ENCODE peak calls at places on chromosome 3, in five cellular contexts. N is HepG2, A is GM12878, T is H1, K is K562. R is an unnamed sample.
A peak's percentile ranks its signal among the peaks of the same experiment; 100 is the strongest.

GRCh38 chr3:71585891-71586809 is 2.6 kb upstream of the FOXP1 start:
- DNase-seq in N (no peak), A (no peak), T (no peak), K (peak; percentile 16), R (peak; percentile 6)

GRCh38 chr3:36542186-36542585 is 161.9 kb downstream of the STAC start:
- DNase-seq in N (no peak), A (no peak), T (no peak), K (no peak), R (no peak)

GRCh38 chr3:14440531-14441239 is 38.3 kb downstream of the SLC6A6 start:
- DNase-seq in N (no peak), A (no peak), T (no peak), K (peak; percentile 43), R (no peak)

GRCh38 chr3:176939022-176939817 is 258.1 kb downstream of the TBL1XR1 start:
- DNase-seq in N (peak; percentile 67), A (peak; percentile 5), T (no peak), K (peak; percentile 58), R (peak; percentile 67)

GRCh38 chr3:147655236-147655635 is 246.1 kb downstream of the ZIC1 start:
- DNase-seq in N (no peak), A (no peak), T (no peak), K (no peak), R (no peak)

GRCh38 chr3:115169808-115170207 is 22.7 kb upstream of the ZBTB20 start:
- DNase-seq in N (no peak), A (no peak), T (no peak), K (no peak), R (no peak)

GRCh38 chr3:195849322-195850074 is 37.8 kb upstream of the MUC4 start:
- DNase-seq in N (peak; percentile 21), A (no peak), T (no peak), K (no peak), R (no peak)

GRCh38 chr3:123028233-123028828 is 768 bp upstream of the SEMA5B start:
- DNase-seq in N (peak; percentile 13), A (no peak), T (no peak), K (peak; percentile 53), R (peak; percentile 43)

GRCh38 chr3:189629803-189630455 is 1.3 kb upstream of the TP63 start:
- DNase-seq in N (no peak), A (no peak), T (no peak), K (no peak), R (no peak)

GRCh38 chr3:194054540-194054939 is 81.4 kb upstream of the HES1 start:
- DNase-seq in N (no peak), A (no peak), T (no peak), K (no peak), R (no peak)

GRCh38 chr3:120274739-120275167 is 10.3 kb downstream of the GPR156 start:
- DNase-seq in N (peak; percentile 80), A (no peak), T (no peak), K (no peak), R (no peak)

GRCh38 chr3:61448378-61448777 is 113.0 kb upstream of the PTPRG start:
- DNase-seq in N (no peak), A (no peak), T (no peak), K (no peak), R (no peak)

GRCh38 chr3:51961607-51962569 is 5.4 kb downstream of the PCBP4 start:
- DNase-seq in N (no peak), A (no peak), T (no peak), K (no peak), R (no peak)

GRCh38 chr3:37702478-37703154 is 159.1 kb upstream of the CTDSPL start:
- DNase-seq in N (no peak), A (no peak), T (no peak), K (no peak), R (no peak)

GRCh38 chr3:150309557-150309956 is 98.5 kb upstream of the TSC22D2 start:
- DNase-seq in N (no peak), A (no peak), T (no peak), K (no peak), R (no peak)

GRCh38 chr3:15452961-15453360 is 25.6 kb downstream of the EAF1 start:
- DNase-seq in N (no peak), A (no peak), T (no peak), K (no peak), R (no peak)

GRCh38 chr3:64463981-64464380 is 223.8 kb downstream of the ADAMTS9 start:
- DNase-seq in N (no peak), A (no peak), T (no peak), K (no peak), R (no peak)

GRCh38 chr3:58025824-58026579 is 17.8 kb downstream of the FLNB start:
- DNase-seq in N (peak; percentile 39), A (no peak), T (no peak), K (no peak), R (no peak)

GRCh38 chr3:68007621-68008226 is 353.3 kb upstream of the SUCLG2 start:
- DNase-seq in N (no peak), A (no peak), T (peak; percentile 73), K (no peak), R (no peak)

GRCh38 chr3:142680710-142681109 is 43.1 kb upstream of the TRPC1 start:
- DNase-seq in N (no peak), A (no peak), T (no peak), K (no peak), R (no peak)

GRCh38 chr3:105906834-105907233 is 38.0 kb upstream of the CBLB start:
- DNase-seq in N (no peak), A (no peak), T (no peak), K (no peak), R (no peak)

GRCh38 chr3:136840252-136840651 is 21.3 kb downstream of the SLC35G2 start:
- DNase-seq in N (no peak), A (no peak), T (no peak), K (no peak), R (no peak)

GRCh38 chr3:61637088-61638051 is 76.0 kb downstream of the PTPRG start:
- DNase-seq in N (no peak), A (peak; percentile 48), T (peak; percentile 38), K (no peak), R (no peak)

GRCh38 chr3:40213556-40213955 is 96.0 kb upstream of the EIF1B start:
- DNase-seq in N (no peak), A (no peak), T (no peak), K (no peak), R (no peak)

DNA sequence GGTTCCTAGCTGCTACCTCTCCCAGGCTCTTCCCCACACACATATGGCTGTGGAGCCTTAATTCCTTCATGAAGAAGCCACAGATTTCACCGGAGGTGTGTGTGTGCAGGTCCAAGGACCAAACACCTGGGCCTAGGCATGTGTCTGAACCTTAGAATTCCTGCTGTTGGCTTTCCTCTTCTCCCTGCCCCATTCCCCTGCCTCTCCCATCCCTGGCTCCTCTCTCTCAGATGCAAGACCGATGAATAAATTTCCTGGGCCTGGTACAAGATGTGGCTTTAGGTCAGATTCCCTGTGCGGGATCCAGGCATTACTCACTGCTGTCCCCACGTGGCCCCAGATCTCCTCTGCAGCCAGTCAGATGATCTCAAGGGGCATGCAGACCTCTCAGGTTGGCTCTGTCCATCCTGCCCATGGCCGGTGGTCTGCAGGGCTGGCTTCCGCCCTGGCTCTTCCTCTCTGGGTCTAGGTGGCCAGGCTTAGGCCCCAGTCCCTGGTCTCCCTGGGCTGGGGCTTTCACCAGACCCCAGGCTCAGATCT is 20.4 kb downstream of the CCR9 start:
- DNase-seq in N (peak; percentile 8), A (no peak), T (no peak), K (peak; percentile 40), R (no peak)
- TF ChIP-seq SP1 in N (no peak), A (no peak), T (no peak), K (no peak), R (no peak)

DNA sequence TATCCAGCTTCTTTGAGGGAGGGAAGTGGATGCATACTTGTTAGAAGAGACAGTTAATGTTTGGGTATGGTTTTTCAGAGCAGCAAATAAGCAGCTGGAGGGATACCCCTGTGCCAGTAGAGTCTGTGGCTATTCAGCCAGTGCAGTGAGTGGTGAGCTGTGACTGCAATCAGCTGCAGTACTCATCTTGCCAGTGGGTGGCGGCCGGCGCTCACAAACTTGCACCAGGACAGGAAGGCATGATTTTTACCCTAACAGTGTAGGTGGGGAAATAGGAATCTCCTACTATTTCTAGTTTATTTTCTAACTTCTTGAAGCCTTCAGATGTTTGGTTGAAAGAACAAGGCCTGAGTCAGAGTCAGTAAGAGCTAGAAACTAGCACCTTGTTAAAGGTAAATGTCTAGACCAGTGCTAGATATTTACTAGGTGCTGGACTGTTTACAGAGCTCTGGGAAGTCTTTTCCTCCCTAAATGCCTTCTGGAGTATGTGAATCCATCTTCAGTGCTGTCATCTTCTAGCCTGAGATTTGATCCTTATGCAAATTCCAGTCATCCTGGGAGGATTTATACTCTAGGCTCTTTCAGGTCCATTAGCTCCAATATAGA is 23.6 kb downstream of the TIMP4 start:
- DNase-seq in N (peak; percentile 43), A (no peak), T (peak; percentile 78), K (peak; percentile 57), R (peak; percentile 34)
- TF ChIP-seq MAX in N (no peak), A (no peak), T (no peak), K (no peak), R (no peak)

DNA sequence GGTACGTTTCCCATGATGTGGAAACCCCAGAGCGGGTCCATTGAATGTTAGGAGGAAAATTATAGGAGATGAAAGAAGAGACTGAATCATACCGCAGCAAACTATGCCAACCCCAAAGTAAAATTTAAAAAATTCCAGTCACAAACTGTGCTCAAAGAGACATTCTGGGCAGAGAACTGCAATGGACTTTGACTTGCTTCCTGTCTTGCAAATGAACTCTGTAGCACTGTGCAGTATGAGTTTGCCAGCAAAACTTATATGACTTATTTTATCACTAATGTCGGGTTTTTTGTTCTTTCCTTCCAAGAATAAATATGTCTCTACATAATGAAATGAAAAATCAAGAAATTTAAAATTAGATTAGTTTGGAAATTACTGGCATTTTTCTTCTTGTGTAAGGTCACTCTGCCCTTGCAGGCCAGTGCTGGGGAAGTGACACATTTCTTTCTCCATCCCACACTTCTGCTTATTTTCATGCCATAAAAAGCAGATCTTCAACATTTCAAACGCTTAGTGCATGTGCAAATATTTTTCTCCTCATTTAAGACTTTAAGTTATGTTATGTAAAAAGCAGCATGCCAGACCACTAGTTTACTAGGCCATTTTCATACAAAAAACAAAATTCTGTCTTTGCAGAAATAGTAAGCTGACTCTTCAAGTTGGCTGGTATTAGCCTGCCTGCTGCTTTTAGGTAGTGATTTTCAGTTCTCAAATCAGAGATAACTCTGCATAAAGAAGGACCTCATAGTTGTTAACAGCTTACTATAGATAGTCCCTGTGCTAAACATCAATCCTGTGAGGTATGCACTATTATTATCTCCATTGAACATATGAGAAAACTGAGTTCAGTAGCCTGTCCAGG is 32.2 kb upstream of the SSR3 start:
- DNase-seq in N (no peak), A (no peak), T (no peak), K (no peak), R (no peak)
- H2AFZ ChIP-seq in N (no peak overlapping the region), A (no peak overlapping the region), T (no peak overlapping the region), K (no peak overlapping the region), R (no peak overlapping the region)

GRCh38 chr3:46662771-46663551 is 30.5 kb downstream of the ALS2CL start:
- DNase-seq in N (no peak), A (no peak), T (peak; percentile 48), K (no peak), R (no peak)
- TF ChIP-seq SP1 in N (no peak), A (no peak), T (no peak), K (no peak), R (no peak)

GRCh38 chr3:186592682-186593081 is 20.2 kb upstream of the AHSG start:
- DNase-seq in N (no peak), A (no peak), T (no peak), K (no peak), R (no peak)

GRCh38 chr3:186589856-186590579 is 19.5 kb downstream of the DNAJB11 start:
- DNase-seq in N (peak; percentile 69), A (no peak), T (no peak), K (no peak), R (peak; percentile 34)

GRCh38 chr3:186589115-186589514 is 18.6 kb downstream of the DNAJB11 start:
- DNase-seq in N (peak; percentile 60), A (no peak), T (no peak), K (peak; percentile 33), R (no peak)

GRCh38 chr3:186588619-186589018 is 18.1 kb downstream of the DNAJB11 start:
- DNase-seq in N (no peak), A (no peak), T (no peak), K (peak; percentile 38), R (no peak)

GRCh38 chr3:186590580-186591296 is 20.2 kb downstream of the DNAJB11 start:
- DNase-seq in N (no peak), A (no peak), T (no peak), K (no peak), R (no peak)
- TF ChIP-seq MAX in N (no peak), A (no peak), T (no peak), K (no peak), R (no peak)

R was measured in HCT116.